ENCODE peak calls at places on chromosomes 13 and 19, in seven cellular contexts. One of them, this sample, is unnamed.

GRCh38 chr13:51457086-51457485 is 4.2 kb upstream of the INTS6 start:
- DNase-seq in Calu3: no peak
- DNase-seq in AG04450: no peak
- DNase-seq in BJ: no peak
- DNase-seq in fibroblast of lung: no peak
- DNase-seq in cardiac muscle cell: no peak
- DNase-seq in RWPE1: no peak
- DNase-seq in this sample: no peak

GRCh38 chr19:48715276-48715675 is 4.2 kb downstream of the MAMSTR start:
- DNase-seq in Calu3: no peak
- DNase-seq in AG04450: no peak
- DNase-seq in BJ: no peak
- DNase-seq in fibroblast of lung: no peak
- DNase-seq in cardiac muscle cell: no peak
- DNase-seq in RWPE1: no peak
- DNase-seq in this sample: no peak

GRCh38 chr19:23283925-23284324 is 33.7 kb upstream of the ZNF724 start:
- DNase-seq in Calu3: peak; percentile 32
- DNase-seq in AG04450: no peak
- DNase-seq in BJ: no peak
- DNase-seq in fibroblast of lung: peak; percentile 10
- DNase-seq in cardiac muscle cell: peak; percentile 27
- DNase-seq in RWPE1: no peak
- DNase-seq in this sample: no peak

GRCh38 chr13:34143637-34144036 is 325.7 kb downstream of the RFC3 start:
- DNase-seq in Calu3: no peak
- DNase-seq in AG04450: no peak
- DNase-seq in BJ: no peak
- DNase-seq in fibroblast of lung: no peak
- DNase-seq in cardiac muscle cell: no peak
- DNase-seq in RWPE1: no peak
- DNase-seq in this sample: no peak

GRCh38 chr13:32791545-32792172 is 205.4 kb downstream of the PDS5B start:
- DNase-seq in Calu3: no peak
- DNase-seq in AG04450: no peak
- DNase-seq in BJ: no peak
- DNase-seq in fibroblast of lung: no peak
- DNase-seq in cardiac muscle cell: no peak
- DNase-seq in RWPE1: no peak
- DNase-seq in this sample: no peak

GRCh38 chr13:99211421-99212035 is 10.9 kb downstream of the UBAC2 start:
- DNase-seq in Calu3: no peak
- DNase-seq in AG04450: no peak
- DNase-seq in BJ: no peak
- DNase-seq in fibroblast of lung: no peak
- DNase-seq in cardiac muscle cell: no peak
- DNase-seq in RWPE1: no peak
- DNase-seq in this sample: no peak

GRCh38 chr13:113794086-113794485 is 35.1 kb downstream of the TMEM255B start:
- DNase-seq in Calu3: no peak
- DNase-seq in AG04450: no peak
- DNase-seq in BJ: no peak
- DNase-seq in fibroblast of lung: no peak
- DNase-seq in cardiac muscle cell: no peak
- DNase-seq in RWPE1: no peak
- DNase-seq in this sample: no peak

GRCh38 chr13:49586717-49587116 is 1.4 kb upstream of the RCBTB1 start:
- DNase-seq in Calu3: no peak
- DNase-seq in AG04450: no peak
- DNase-seq in BJ: no peak
- DNase-seq in fibroblast of lung: no peak
- DNase-seq in cardiac muscle cell: no peak
- DNase-seq in RWPE1: no peak
- DNase-seq in this sample: no peak

GRCh38 chr13:31105020-31105800 is 56.5 kb downstream of the HSPH1 start:
- DNase-seq in Calu3: no peak
- DNase-seq in AG04450: no peak
- DNase-seq in BJ: no peak
- DNase-seq in fibroblast of lung: peak; percentile 15
- DNase-seq in cardiac muscle cell: peak; percentile 54
- DNase-seq in RWPE1: no peak
- DNase-seq in this sample: no peak

GRCh38 chr13:29969286-29969685 is 118.9 kb upstream of the UBL3 start:
- DNase-seq in Calu3: no peak
- DNase-seq in AG04450: peak; percentile 43
- DNase-seq in BJ: peak; percentile 58
- DNase-seq in fibroblast of lung: peak; percentile 99
- DNase-seq in cardiac muscle cell: peak; percentile 91
- DNase-seq in RWPE1: no peak
- DNase-seq in this sample: no peak

GRCh38 chr19:12603714-12604113 is 6.9 kb downstream of the ZNF490 start:
- DNase-seq in Calu3: no peak
- DNase-seq in AG04450: no peak
- DNase-seq in BJ: no peak
- DNase-seq in fibroblast of lung: peak; percentile 83
- DNase-seq in cardiac muscle cell: peak; percentile 19
- DNase-seq in RWPE1: no peak
- DNase-seq in this sample: no peak

GRCh38 chr13:113950451-113951245 is 23.2 kb downstream of the C13orf46 start:
- DNase-seq in Calu3: no peak
- DNase-seq in AG04450: no peak
- DNase-seq in BJ: no peak
- DNase-seq in fibroblast of lung: no peak
- DNase-seq in cardiac muscle cell: no peak
- DNase-seq in RWPE1: no peak
- DNase-seq in this sample: no peak

GRCh38 chr13:19604306-19604705 is 29.2 kb upstream of the MPHOSPH8 start:
- DNase-seq in Calu3: no peak
- DNase-seq in AG04450: no peak
- DNase-seq in BJ: no peak
- DNase-seq in fibroblast of lung: no peak
- DNase-seq in cardiac muscle cell: no peak
- DNase-seq in RWPE1: no peak
- DNase-seq in this sample: no peak

GRCh38 chr13:44044544-44045178 is 165.0 kb downstream of the LACC1 start:
- DNase-seq in Calu3: no peak
- DNase-seq in AG04450: no peak
- DNase-seq in BJ: no peak
- DNase-seq in fibroblast of lung: peak; percentile 43
- DNase-seq in cardiac muscle cell: no peak
- DNase-seq in RWPE1: no peak
- DNase-seq in this sample: no peak

GRCh38 chr19:39846176-39846677 is at the start of gene FBL:
- DNase-seq in Calu3: peak; percentile 98
- DNase-seq in AG04450: peak; percentile 75
- DNase-seq in BJ: peak; percentile 35
- DNase-seq in fibroblast of lung: peak; percentile 79
- DNase-seq in cardiac muscle cell: peak; percentile 94
- DNase-seq in RWPE1: peak; percentile 99
- DNase-seq in this sample: peak; percentile 92

GRCh38 chr19:35790981-35791813 is 15.8 kb downstream of the ARHGAP33 start:
- DNase-seq in Calu3: no peak
- DNase-seq in AG04450: no peak
- DNase-seq in BJ: no peak
- DNase-seq in fibroblast of lung: no peak
- DNase-seq in cardiac muscle cell: no peak
- DNase-seq in RWPE1: no peak
- DNase-seq in this sample: no peak

GRCh38 chr19:35791814-35792279 is 16.5 kb downstream of the ARHGAP33 start:
- DNase-seq in Calu3: no peak
- DNase-seq in AG04450: no peak
- DNase-seq in BJ: no peak
- DNase-seq in fibroblast of lung: no peak
- DNase-seq in cardiac muscle cell: no peak
- DNase-seq in RWPE1: no peak
- DNase-seq in this sample: peak; percentile 57

GRCh38 chr19:35789195-35789977 is 14.0 kb downstream of the ARHGAP33 start:
- DNase-seq in Calu3: no peak
- DNase-seq in AG04450: no peak
- DNase-seq in BJ: no peak
- DNase-seq in fibroblast of lung: no peak
- DNase-seq in cardiac muscle cell: no peak
- DNase-seq in RWPE1: no peak
- DNase-seq in this sample: no peak

GRCh38 chr19:35788205-35788960 is 13.0 kb downstream of the ARHGAP33 start:
- DNase-seq in Calu3: no peak
- DNase-seq in AG04450: no peak
- DNase-seq in BJ: no peak
- DNase-seq in fibroblast of lung: no peak
- DNase-seq in cardiac muscle cell: no peak
- DNase-seq in RWPE1: no peak
- DNase-seq in this sample: no peak

GRCh38 chr19:35789978-35790944 is 14.9 kb downstream of the ARHGAP33 start:
- DNase-seq in Calu3: no peak
- DNase-seq in AG04450: no peak
- DNase-seq in BJ: no peak
- DNase-seq in fibroblast of lung: no peak
- DNase-seq in cardiac muscle cell: no peak
- DNase-seq in RWPE1: no peak
- DNase-seq in this sample: no peak
- TF ChIP-seq CTCF in Calu3: no peak
- TF ChIP-seq CTCF in AG04450: no peak
- TF ChIP-seq CTCF in BJ: no peak
- TF ChIP-seq CTCF in fibroblast of lung: no peak
- TF ChIP-seq CTCF in cardiac muscle cell: no peak
- TF ChIP-seq CTCF in RWPE1: no peak
- TF ChIP-seq CTCF in this sample: no peak

GRCh38 chr19:5533257-5533656 is 34.5 kb downstream of the TINCR start:
- DNase-seq in Calu3: no peak
- DNase-seq in AG04450: no peak
- DNase-seq in BJ: no peak
- DNase-seq in fibroblast of lung: no peak
- DNase-seq in cardiac muscle cell: no peak
- DNase-seq in RWPE1: no peak
- DNase-seq in this sample: no peak

GRCh38 chr19:5536337-5536894 is 31.3 kb downstream of the TINCR start:
- DNase-seq in Calu3: peak; percentile 62
- DNase-seq in AG04450: no peak
- DNase-seq in BJ: peak; percentile 1
- DNase-seq in fibroblast of lung: peak; percentile 72
- DNase-seq in cardiac muscle cell: peak; percentile 69
- DNase-seq in RWPE1: peak; percentile 46
- DNase-seq in this sample: no peak

GRCh38 chr19:5537870-5538269 is 29.9 kb downstream of the TINCR start:
- DNase-seq in Calu3: no peak
- DNase-seq in AG04450: no peak
- DNase-seq in BJ: no peak
- DNase-seq in fibroblast of lung: no peak
- DNase-seq in cardiac muscle cell: no peak
- DNase-seq in RWPE1: no peak
- DNase-seq in this sample: no peak

GRCh38 chr19:5530701-5531100 is 37.1 kb downstream of the TINCR start:
- DNase-seq in Calu3: no peak
- DNase-seq in AG04450: no peak
- DNase-seq in BJ: no peak
- DNase-seq in fibroblast of lung: no peak
- DNase-seq in cardiac muscle cell: no peak
- DNase-seq in RWPE1: no peak
- DNase-seq in this sample: no peak

DNA sequence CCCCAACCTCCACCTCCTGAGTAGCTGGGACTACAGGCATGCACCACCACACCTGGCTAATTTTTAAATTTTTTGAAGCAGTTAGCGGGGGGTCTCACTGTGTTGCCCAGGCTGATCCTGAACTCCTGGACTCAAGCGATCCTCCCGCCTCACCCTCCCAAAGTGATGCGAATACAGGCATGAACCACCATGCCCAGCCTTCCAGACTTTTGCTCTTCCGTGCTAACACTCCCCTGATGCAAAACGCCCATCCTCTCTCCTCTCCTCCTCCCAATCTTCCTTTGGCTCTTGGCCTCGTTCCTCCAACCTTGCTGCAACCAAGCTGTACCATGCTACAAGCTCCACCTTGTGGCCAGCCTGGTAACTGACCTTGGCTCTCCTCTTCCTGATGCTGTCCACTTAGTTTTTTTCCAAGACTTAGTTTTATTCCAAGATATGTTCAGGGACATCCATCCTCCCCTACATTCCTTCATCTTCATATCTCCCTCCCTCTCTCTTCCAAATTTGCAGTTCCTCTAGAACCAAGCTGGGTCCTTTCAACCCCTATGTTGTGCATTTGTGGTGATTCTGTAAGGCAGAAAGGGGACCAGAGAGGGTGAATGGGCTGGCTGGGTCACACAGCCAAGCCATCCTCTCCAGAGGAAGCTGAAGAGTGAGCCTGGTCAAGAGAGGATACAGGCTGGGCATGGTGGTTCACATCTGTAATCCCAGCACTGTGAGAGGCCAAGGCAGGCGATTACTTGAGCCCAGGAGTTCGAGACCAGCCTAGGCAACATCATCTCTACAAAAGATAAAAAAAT is 32.8 kb downstream of the TINCR start:
- DNase-seq in Calu3: peak; percentile 9
- DNase-seq in AG04450: no peak
- DNase-seq in BJ: no peak
- DNase-seq in fibroblast of lung: no peak
- DNase-seq in cardiac muscle cell: no peak
- DNase-seq in RWPE1: no peak
- DNase-seq in this sample: no peak
- TF ChIP-seq CTCF in Calu3: peak; percentile 26
- TF ChIP-seq CTCF in AG04450: peak; percentile 39
- TF ChIP-seq CTCF in BJ: peak; percentile 43
- TF ChIP-seq CTCF in fibroblast of lung: peak; percentile 47
- TF ChIP-seq CTCF in cardiac muscle cell: peak; percentile 43
- TF ChIP-seq CTCF in RWPE1: peak; percentile 21
- TF ChIP-seq CTCF in this sample: peak; percentile 28

DNA sequence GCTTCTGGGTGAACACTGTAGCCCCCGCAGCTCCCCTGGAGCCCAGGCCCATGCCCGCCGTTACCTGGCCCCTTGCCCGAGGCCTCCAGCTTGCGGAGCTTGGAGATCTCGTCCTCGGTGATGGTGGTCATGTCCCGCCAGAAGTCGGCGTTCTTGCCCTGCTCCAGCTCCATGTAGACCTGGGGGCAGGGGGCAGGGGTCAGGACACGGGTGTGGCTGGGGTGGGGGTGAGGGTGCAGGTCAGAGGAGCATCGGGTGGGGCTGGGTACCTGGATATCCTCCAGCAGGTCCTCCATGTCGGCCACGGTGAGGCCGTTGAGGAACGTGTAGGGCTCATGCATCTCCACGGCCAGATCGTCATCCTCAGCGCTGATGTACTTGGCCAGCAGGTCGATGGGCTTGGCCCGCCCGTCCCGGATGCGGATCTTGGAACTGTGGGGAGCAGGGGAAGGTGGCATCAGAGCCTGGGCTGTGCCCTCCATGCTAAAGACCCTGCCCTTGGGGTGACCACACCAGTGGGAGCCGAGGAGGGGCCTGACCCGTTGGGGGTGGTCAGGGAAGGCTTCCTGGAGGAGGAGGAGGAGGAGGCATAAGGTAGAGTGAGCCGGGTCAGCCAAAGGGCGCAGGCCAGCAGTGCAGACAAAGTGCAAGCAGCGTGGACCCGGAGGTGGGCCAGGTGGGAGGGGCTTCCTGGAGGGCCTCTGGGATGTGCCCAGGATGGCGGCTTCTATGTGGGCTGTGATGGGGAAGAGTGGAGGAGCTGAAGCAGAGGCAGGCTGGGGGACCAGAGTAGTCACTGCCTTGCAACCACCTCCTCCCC is 7.6 kb downstream of the CACTIN start:
- DNase-seq in Calu3: no peak
- DNase-seq in AG04450: no peak
- DNase-seq in BJ: no peak
- DNase-seq in fibroblast of lung: no peak
- DNase-seq in cardiac muscle cell: no peak
- DNase-seq in RWPE1: no peak
- DNase-seq in this sample: peak; percentile 65
- TF ChIP-seq CTCF in Calu3: no peak
- TF ChIP-seq CTCF in AG04450: peak; percentile 3
- TF ChIP-seq CTCF in BJ: no peak
- TF ChIP-seq CTCF in fibroblast of lung: no peak
- TF ChIP-seq CTCF in cardiac muscle cell: no peak
- TF ChIP-seq CTCF in RWPE1: peak; percentile 57
- TF ChIP-seq CTCF in this sample: peak; percentile 48

GRCh38 chr13:52599037-52599852 is 43.0 kb upstream of the HNRNPA1L2 start:
- DNase-seq in Calu3: no peak
- DNase-seq in AG04450: no peak
- DNase-seq in BJ: no peak
- DNase-seq in fibroblast of lung: peak; percentile 82
- DNase-seq in cardiac muscle cell: peak; percentile 70
- DNase-seq in RWPE1: peak; percentile 37
- DNase-seq in this sample: no peak
- TF ChIP-seq CTCF in Calu3: no peak
- TF ChIP-seq CTCF in AG04450: no peak
- TF ChIP-seq CTCF in BJ: no peak
- TF ChIP-seq CTCF in fibroblast of lung: no peak
- TF ChIP-seq CTCF in cardiac muscle cell: no peak
- TF ChIP-seq CTCF in RWPE1: no peak
- TF ChIP-seq CTCF in this sample: no peak

This sample was measured in RWPE2.